ENCODE peak calls at places on chromosome 13, in six cellular contexts. One of them, this sample, is unnamed. For H3K9me3, the result is how much of the 10 kb centered on the place peaks cover.

GRCh38 chr13:80070024-80070703 is 270.8 kb downstream of the SPRY2 start:
- DNase-seq in tibial artery: no peak
- DNase-seq in A549: no peak
- DNase-seq in fibroblast of lung: no peak
- DNase-seq in heart left ventricle: no peak
- DNase-seq in osteoblast: no peak
- DNase-seq in this sample: no peak

GRCh38 chr13:91308299-91308698 is 39.2 kb upstream of the MIR17HG start:
- DNase-seq in tibial artery: no peak
- DNase-seq in A549: no peak
- DNase-seq in fibroblast of lung: no peak
- DNase-seq in heart left ventricle: no peak
- DNase-seq in osteoblast: no peak
- DNase-seq in this sample: no peak

GRCh38 chr13:70758932-70759331 is 650.7 kb upstream of the KLHL1 start:
- DNase-seq in tibial artery: no peak
- DNase-seq in A549: no peak
- DNase-seq in fibroblast of lung: no peak
- DNase-seq in heart left ventricle: no peak
- DNase-seq in osteoblast: no peak
- DNase-seq in this sample: no peak

GRCh38 chr13:101529419-101529818 is 76.9 kb downstream of the ITGBL1 start:
- DNase-seq in tibial artery: peak
- DNase-seq in A549: no peak
- DNase-seq in fibroblast of lung: peak
- DNase-seq in heart left ventricle: no peak
- DNase-seq in osteoblast: no peak
- DNase-seq in this sample: peak

GRCh38 chr13:102589291-102589822 is 7.4 kb upstream of the TPP2 start:
- DNase-seq in tibial artery: no peak
- DNase-seq in A549: no peak
- DNase-seq in fibroblast of lung: no peak
- DNase-seq in heart left ventricle: no peak
- DNase-seq in osteoblast: no peak
- DNase-seq in this sample: no peak

GRCh38 chr13:114116734-114117133 is 15.7 kb downstream of the RASA3 start:
- DNase-seq in tibial artery: no peak
- DNase-seq in A549: no peak
- DNase-seq in fibroblast of lung: no peak
- DNase-seq in heart left ventricle: no peak
- DNase-seq in osteoblast: no peak
- DNase-seq in this sample: no peak

GRCh38 chr13:39483326-39483725 is 119.7 kb downstream of the LHFPL6 start:
- DNase-seq in tibial artery: no peak
- DNase-seq in A549: no peak
- DNase-seq in fibroblast of lung: no peak
- DNase-seq in heart left ventricle: no peak
- DNase-seq in osteoblast: no peak
- DNase-seq in this sample: no peak

GRCh38 chr13:101417043-101417406 is 717 bp upstream of the NALCN start:
- DNase-seq in tibial artery: no peak
- DNase-seq in A549: peak
- DNase-seq in fibroblast of lung: peak
- DNase-seq in heart left ventricle: no peak
- DNase-seq in osteoblast: peak
- DNase-seq in this sample: peak

GRCh38 chr13:46761866-46762265 is 35.1 kb downstream of the ESD start:
- DNase-seq in tibial artery: no peak
- DNase-seq in A549: no peak
- DNase-seq in fibroblast of lung: no peak
- DNase-seq in heart left ventricle: no peak
- DNase-seq in osteoblast: no peak
- DNase-seq in this sample: no peak

GRCh38 chr13:25847145-25847544 is 204.7 kb downstream of the SHISA2 start:
- DNase-seq in tibial artery: no peak
- DNase-seq in A549: no peak
- DNase-seq in fibroblast of lung: no peak
- DNase-seq in heart left ventricle: no peak
- DNase-seq in osteoblast: no peak
- DNase-seq in this sample: no peak

GRCh38 chr13:48727252-48728011 is 73.7 kb downstream of the CYSLTR2 start:
- DNase-seq in tibial artery: no peak
- DNase-seq in A549: no peak
- DNase-seq in fibroblast of lung: peak
- DNase-seq in heart left ventricle: peak
- DNase-seq in osteoblast: no peak
- DNase-seq in this sample: no peak

GRCh38 chr13:81379183-81379582 is 1038.3 kb upstream of the SPRY2 start:
- DNase-seq in tibial artery: no peak
- DNase-seq in A549: no peak
- DNase-seq in fibroblast of lung: no peak
- DNase-seq in heart left ventricle: no peak
- DNase-seq in osteoblast: no peak
- DNase-seq in this sample: no peak

GRCh38 chr13:99380921-99381645 is 73.9 kb upstream of the GPR183 start:
- DNase-seq in tibial artery: no peak
- DNase-seq in A549: no peak
- DNase-seq in fibroblast of lung: no peak
- DNase-seq in heart left ventricle: no peak
- DNase-seq in osteoblast: no peak
- DNase-seq in this sample: no peak

DNA sequence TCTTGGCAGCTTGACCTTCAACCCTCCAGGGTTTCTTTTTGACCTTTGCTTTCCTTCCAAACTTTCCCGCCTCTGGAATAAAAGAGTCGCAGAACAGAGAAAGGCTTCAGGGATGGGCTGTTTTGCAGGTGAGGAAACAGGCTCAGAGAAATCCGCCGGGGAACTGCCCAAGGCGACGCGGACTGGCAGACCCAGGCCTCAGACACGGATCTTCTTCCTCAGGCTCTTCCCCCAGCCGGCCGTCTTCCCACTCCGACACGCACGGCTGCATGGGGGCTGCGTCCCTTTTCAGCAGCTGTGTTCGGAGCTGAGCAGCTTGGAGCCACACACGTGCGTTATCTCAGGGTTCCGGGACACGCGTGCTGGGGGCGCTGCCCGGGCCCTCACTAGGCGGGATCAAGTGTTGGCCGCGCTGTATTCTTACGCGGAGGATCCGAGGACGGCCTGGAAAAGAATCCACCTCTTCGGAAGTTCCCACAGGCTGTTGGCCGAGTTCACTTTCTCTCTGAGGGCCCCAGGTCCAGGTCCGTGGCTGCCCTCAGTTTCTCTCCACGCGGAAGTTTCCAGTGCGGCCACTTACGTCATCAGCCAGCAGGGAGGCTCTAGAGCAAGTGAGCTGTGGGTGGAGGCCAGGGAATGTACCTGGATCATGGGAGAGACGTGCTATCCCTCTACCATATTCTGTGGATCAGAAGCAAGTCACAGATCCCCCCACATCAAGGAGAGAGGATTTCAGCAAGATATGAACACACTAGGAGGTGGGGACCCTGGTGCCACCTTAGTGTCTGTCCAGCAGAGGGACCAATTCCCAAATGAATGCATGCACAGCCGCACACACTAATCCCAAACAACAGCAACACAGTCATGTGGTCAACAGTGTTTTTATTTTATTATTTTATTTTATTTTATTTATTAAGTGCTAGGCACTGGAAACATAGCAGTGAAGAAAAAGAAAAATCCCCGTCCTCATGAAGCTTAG is 100.4 kb downstream of the ING1 start:
- DNase-seq in tibial artery: no peak
- DNase-seq in A549: no peak
- DNase-seq in fibroblast of lung: no peak
- DNase-seq in heart left ventricle: no peak
- DNase-seq in osteoblast: no peak
- DNase-seq in this sample: no peak
- TF ChIP-seq CTCF in tibial artery: no peak
- TF ChIP-seq CTCF in A549: no peak
- TF ChIP-seq CTCF in fibroblast of lung: no peak
- TF ChIP-seq CTCF in heart left ventricle: no peak
- TF ChIP-seq CTCF in osteoblast: no peak
- TF ChIP-seq CTCF in this sample: no peak

GRCh38 chr13:19185086-19185864 is 3.7 kb upstream of the TUBA3C start:
- DNase-seq in tibial artery: no peak
- DNase-seq in A549: no peak
- DNase-seq in fibroblast of lung: no peak
- DNase-seq in heart left ventricle: no peak
- DNase-seq in osteoblast: no peak
- DNase-seq in this sample: no peak

GRCh38 chr13:19185865-19186645 is 4.4 kb upstream of the TUBA3C start:
- DNase-seq in tibial artery: no peak
- DNase-seq in A549: no peak
- DNase-seq in fibroblast of lung: no peak
- DNase-seq in heart left ventricle: no peak
- DNase-seq in osteoblast: no peak
- DNase-seq in this sample: no peak

GRCh38 chr13:19182536-19182935 is 912 bp upstream of the TUBA3C start:
- DNase-seq in tibial artery: no peak
- DNase-seq in A549: no peak
- DNase-seq in fibroblast of lung: no peak
- DNase-seq in heart left ventricle: no peak
- DNase-seq in osteoblast: no peak
- DNase-seq in this sample: no peak

GRCh38 chr13:19183676-19184075 is 2.1 kb upstream of the TUBA3C start:
- DNase-seq in tibial artery: no peak
- DNase-seq in A549: no peak
- DNase-seq in fibroblast of lung: no peak
- DNase-seq in heart left ventricle: no peak
- DNase-seq in osteoblast: no peak
- DNase-seq in this sample: no peak

DNA sequence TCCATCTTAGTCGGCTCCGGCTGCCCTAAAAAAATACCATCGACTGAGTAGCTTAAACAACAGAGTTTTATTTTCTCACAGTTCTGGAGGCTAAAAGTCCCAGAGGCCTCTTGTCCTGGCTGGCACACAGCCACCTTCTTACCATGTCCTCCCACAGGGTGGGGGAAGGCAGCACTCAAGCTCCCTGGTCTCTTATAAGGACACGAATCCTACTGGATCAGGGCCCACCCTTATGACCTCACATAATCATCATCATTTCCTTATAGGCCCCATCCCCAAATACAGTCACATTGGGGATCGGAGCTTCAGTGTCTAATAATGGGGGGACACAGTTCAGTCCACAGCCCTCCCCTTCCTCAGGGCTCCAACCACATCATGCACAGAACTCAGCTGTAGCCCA is 2.6 kb upstream of the TUBA3C start:
- DNase-seq in tibial artery: no peak
- DNase-seq in A549: no peak
- DNase-seq in fibroblast of lung: no peak
- DNase-seq in heart left ventricle: no peak
- DNase-seq in osteoblast: no peak
- DNase-seq in this sample: no peak
- H3K9me3 ChIP-seq in tibial artery: under half
- H3K9me3 ChIP-seq in A549: under half
- H3K9me3 ChIP-seq in fibroblast of lung: under half
- H3K9me3 ChIP-seq in heart left ventricle: under half
- H3K9me3 ChIP-seq in osteoblast: under half
- H3K9me3 ChIP-seq in this sample: half or more

GRCh38 chr13:30802953-30803478 is 67.7 kb downstream of the ALOX5AP start:
- DNase-seq in tibial artery: peak
- DNase-seq in A549: peak
- DNase-seq in fibroblast of lung: peak
- DNase-seq in heart left ventricle: peak
- DNase-seq in osteoblast: peak
- DNase-seq in this sample: peak
- TF ChIP-seq CTCF in tibial artery: peak
- TF ChIP-seq CTCF in A549: peak
- TF ChIP-seq CTCF in fibroblast of lung: peak
- TF ChIP-seq CTCF in heart left ventricle: peak
- TF ChIP-seq CTCF in osteoblast: peak
- TF ChIP-seq CTCF in this sample: peak

GRCh38 chr13:108527849-108528248 is 101.6 kb upstream of the MYO16 start:
- DNase-seq in tibial artery: no peak
- DNase-seq in A549: no peak
- DNase-seq in fibroblast of lung: no peak
- DNase-seq in heart left ventricle: no peak
- DNase-seq in osteoblast: no peak
- DNase-seq in this sample: no peak

GRCh38 chr13:108528303-108528702 is 101.1 kb upstream of the MYO16 start:
- DNase-seq in tibial artery: no peak
- DNase-seq in A549: no peak
- DNase-seq in fibroblast of lung: no peak
- DNase-seq in heart left ventricle: no peak
- DNase-seq in osteoblast: no peak
- DNase-seq in this sample: no peak

GRCh38 chr13:108534728-108535127 is 94.7 kb upstream of the MYO16 start:
- DNase-seq in tibial artery: no peak
- DNase-seq in A549: no peak
- DNase-seq in fibroblast of lung: no peak
- DNase-seq in heart left ventricle: no peak
- DNase-seq in osteoblast: no peak
- DNase-seq in this sample: no peak

DNA sequence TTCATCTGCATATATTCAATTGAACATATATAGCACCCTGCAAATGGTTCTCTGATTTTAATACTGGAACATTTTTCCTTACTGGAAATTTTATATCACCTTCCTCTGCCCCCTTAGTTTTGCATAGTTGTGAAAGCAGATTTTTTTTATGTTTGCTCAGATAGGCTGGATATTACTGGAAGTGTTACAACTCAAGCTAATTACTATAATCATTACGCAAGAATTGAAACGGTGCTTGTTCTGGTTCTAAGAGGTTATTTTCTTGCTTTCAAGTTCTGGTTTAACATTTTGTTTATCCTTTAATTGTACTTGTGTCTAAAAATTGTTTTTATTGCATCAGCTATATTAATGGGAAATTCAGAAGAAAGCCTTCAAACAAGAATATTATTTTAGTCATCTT is 95.6 kb upstream of the MYO16 start:
- DNase-seq in tibial artery: no peak
- DNase-seq in A549: no peak
- DNase-seq in fibroblast of lung: no peak
- DNase-seq in heart left ventricle: no peak
- DNase-seq in osteoblast: no peak
- DNase-seq in this sample: no peak
- H3K9me3 ChIP-seq in tibial artery: under half
- H3K9me3 ChIP-seq in A549: under half
- H3K9me3 ChIP-seq in fibroblast of lung: under half
- H3K9me3 ChIP-seq in heart left ventricle: under half
- H3K9me3 ChIP-seq in osteoblast: under half
- H3K9me3 ChIP-seq in this sample: under half

GRCh38 chr13:107373551-107373950 is 805.6 kb upstream of the ARGLU1 start:
- DNase-seq in tibial artery: no peak
- DNase-seq in A549: no peak
- DNase-seq in fibroblast of lung: peak
- DNase-seq in heart left ventricle: no peak
- DNase-seq in osteoblast: peak
- DNase-seq in this sample: peak
- TF ChIP-seq CTCF in tibial artery: peak
- TF ChIP-seq CTCF in A549: no peak
- TF ChIP-seq CTCF in fibroblast of lung: peak
- TF ChIP-seq CTCF in heart left ventricle: peak
- TF ChIP-seq CTCF in osteoblast: peak
- TF ChIP-seq CTCF in this sample: peak